ENCODE peak calls at places on chromosomes 2 and 18, in four cellular contexts. K is heart left ventricle, A is Peyer's patch, R is K562. I is an unnamed sample.

GRCh38 chr2:237968048-237968862 is 1.4 kb downstream of the UBE2F start:
- DNase-seq in A (peak; percentile 70), K (peak; percentile 51), R (peak; percentile 47), I (peak; percentile 60)

GRCh38 chr2:58594175-58594574 is 353.1 kb upstream of the FANCL start:
- DNase-seq in K (no peak), A (no peak), R (peak; percentile 55), I (no peak)

GRCh38 chr2:46066591-46066990 is 230.6 kb upstream of the EPAS1 start:
- DNase-seq in A (no peak), R (no peak), K (no peak), I (no peak)

GRCh38 chr2:120617055-120617454 is 118.6 kb upstream of the GLI2 start:
- DNase-seq in K (no peak), R (no peak), A (no peak), I (no peak)

GRCh38 chr18:69948919-69949537 is 1.4 kb upstream of the CD226 start:
- DNase-seq in R (no peak), A (peak; percentile 69), K (peak; percentile 37), I (no peak)

GRCh38 chr2:180728928-180729559 is 251.4 kb upstream of the UBE2E3 start:
- DNase-seq in R (no peak), K (no peak), A (no peak), I (no peak)

GRCh38 chr2:159228006-159228655 is 58.4 kb downstream of the WDSUB1 start:
- DNase-seq in K (no peak), A (no peak), R (no peak), I (no peak)

GRCh38 chr2:124328397-124328796 is 303.3 kb downstream of the CNTNAP5 start:
- DNase-seq in A (no peak), R (no peak), K (no peak), I (no peak)

GRCh38 chr2:54657664-54658083 is 65.8 kb upstream of the EML6 start:
- DNase-seq in K (no peak), R (peak; percentile 47), A (peak; percentile 81), I (peak; percentile 79)

GRCh38 chr2:65417509-65418085 is 14.8 kb downstream of the SPRED2 start:
- DNase-seq in R (no peak), A (no peak), K (no peak), I (no peak)

GRCh38 chr2:184302506-184302905 is 295.8 kb upstream of the ZNF804A start:
- DNase-seq in K (no peak), A (no peak), R (no peak), I (no peak)

GRCh38 chr2:228657807-228658402 is 476.4 kb upstream of the SPHKAP start:
- DNase-seq in R (no peak), A (no peak), K (no peak), I (no peak)

DNA sequence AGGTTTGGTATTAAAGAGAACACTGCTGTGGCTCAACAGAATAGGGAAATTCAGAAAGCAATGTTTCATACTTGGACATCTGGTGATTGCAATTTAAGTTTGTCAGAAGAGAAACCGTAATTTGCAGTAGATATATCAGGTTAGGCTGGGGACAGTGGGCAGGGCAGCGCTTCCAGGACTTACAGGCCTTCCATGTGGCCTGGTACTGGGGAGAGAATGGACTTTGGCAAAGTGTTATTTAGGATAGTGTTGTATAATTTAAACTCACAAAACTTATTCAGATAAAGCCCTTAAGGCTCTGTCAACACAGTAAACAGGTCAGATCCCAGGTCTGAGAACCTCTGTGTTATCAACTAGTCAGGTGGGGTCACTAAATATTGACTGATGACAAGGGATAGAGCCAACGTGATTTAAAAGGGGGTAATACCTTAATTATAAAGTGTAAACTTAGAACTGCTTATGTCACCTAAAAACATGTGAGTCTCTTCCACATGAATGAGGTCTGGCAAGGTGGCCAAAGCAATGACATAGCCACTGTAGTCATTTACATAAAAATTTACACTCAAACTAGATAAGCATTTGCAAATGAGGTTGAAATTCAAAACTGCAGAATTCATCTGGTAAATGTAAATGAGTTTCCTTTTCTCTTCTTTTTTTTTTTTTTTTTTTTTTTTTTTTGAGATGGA is 80.2 kb upstream of the DNMT3A start:
- DNase-seq in A (no peak), R (no peak), K (no peak), I (no peak)
- H3K4me3 ChIP-seq in A (peak overlapping the region; percentile 28), R (no peak overlapping the region), K (no peak overlapping the region), I (no peak overlapping the region)

DNA sequence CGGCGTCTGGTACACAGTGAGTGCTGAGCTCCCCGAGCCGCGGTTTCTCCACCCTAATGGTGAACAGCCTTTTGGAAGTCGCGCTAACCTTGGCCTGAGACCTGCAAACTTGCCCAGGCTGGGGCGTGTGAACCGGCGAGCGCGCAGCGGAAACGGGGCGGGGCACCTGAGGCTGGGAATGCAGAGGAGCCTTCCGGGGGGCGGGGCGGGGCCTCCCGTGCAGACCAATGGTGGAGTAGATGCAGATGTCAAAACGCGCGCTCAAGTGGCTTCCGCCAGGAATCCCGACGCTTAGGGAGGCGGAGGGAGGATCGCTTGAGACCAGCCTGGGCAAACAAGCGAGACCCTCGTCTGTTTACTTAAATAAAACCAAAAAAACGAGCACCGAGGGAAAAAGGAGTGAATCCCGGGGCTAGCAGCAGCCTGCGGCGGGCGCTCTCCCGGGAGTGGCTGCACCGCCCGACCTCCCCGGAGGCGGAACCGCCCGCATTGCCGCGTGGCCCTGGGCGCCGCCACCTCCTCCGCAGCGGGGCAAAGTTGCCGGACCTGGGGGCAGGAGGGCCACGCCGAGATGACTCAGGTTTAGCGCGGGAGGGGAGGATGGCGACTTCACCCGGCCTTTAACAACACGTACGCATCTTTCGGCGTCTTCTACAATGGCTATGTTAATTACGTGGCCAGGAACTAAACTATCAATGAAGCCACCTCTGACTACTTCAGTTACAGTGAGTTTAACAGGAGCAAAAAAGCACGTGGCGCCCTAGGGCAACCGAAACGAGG is 2.2 kb upstream of the RRM2 start:
- DNase-seq in A (peak; percentile 99), K (peak; percentile 94), R (peak; percentile 96), I (peak; percentile 86)
- TF ChIP-seq POLR2A in A (peak; percentile 69), K (no peak), R (peak; percentile 96), I (no peak)

GRCh38 chr2:172531309-172531708 is 24.6 kb upstream of the PDK1 start:
- DNase-seq in R (no peak), A (no peak), K (no peak), I (no peak)
- H3K4me1 ChIP-seq in R (no peaks in the 10 kb centered on the region), A (no peaks in the 10 kb centered on the region), K (no peaks in the 10 kb centered on the region), I (no peaks in the 10 kb centered on the region)

GRCh38 chr2:119293900-119294299 is 70.3 kb downstream of the STEAP3 start:
- DNase-seq in K (no peak), A (no peak), R (no peak), I (no peak)

GRCh38 chr2:119291588-119292167 is 68.0 kb downstream of the STEAP3 start:
- DNase-seq in A (no peak), R (no peak), K (no peak), I (no peak)

GRCh38 chr2:119292226-119292625 is 68.6 kb downstream of the STEAP3 start:
- DNase-seq in A (no peak), R (no peak), K (no peak), I (no peak)

GRCh38 chr2:119293254-119293653 is 69.6 kb downstream of the STEAP3 start:
- DNase-seq in K (no peak), A (no peak), R (no peak), I (no peak)

DNA sequence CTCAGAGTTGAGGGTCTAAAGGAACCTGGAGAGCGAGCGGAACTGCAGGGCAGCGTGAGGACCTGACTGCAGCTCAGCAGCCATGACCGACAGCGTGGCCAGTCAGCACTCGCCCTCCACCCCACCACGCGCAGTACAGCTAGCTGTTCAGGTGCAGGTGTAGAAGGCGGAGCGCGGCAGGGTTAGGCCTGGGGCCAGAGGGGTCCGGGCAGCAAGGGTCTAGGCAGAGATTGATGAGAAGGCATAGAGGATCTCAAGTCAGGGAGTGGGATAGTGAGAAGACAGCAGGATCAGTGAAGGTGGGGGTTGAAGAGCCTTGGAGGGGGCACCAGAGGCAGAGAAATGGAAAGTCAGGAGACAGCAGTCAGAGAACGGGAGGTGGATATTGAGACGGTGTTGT is 71.0 kb downstream of the STEAP3 start:
- DNase-seq in R (no peak), K (no peak), A (no peak), I (no peak)
- H3K4me3 ChIP-seq in R (no peak overlapping the region), K (no peak overlapping the region), A (no peak overlapping the region), I (no peak overlapping the region)

DNA sequence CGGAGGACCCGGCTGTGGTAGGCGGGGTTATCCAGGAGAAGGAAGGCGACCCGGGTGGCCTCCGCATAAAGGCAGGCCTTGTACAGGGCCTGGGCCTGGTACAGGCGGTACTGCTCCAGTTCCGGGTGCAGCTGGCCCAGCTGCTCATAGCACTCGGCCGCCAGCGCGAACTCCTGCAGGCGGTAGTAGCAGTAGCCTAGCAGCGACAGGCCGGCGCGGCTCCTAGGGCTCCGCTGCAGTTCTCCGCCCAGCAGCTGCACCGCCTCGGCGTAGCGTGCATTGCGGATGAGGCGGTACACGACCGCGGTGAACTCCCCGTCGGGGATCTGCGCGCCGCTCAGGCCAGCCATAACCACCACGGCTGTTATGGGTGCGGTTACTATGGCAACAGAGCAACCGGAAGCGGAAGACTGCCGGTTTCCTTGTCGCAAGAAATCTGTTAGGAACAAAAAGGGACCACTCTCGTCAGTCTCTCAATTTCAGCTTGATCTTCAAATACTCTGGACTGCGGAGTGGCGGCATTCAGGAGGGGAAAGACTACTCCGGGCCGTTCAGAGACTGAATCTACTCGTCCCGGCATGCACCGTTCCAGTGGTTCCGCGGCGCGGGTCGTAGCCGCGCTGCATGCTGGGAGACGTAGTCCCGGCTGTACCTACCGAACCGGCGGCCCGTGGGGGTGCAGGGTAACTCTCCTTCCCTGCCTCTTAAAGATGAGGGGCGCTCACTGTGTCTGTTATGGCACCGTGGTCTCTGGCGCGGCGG is 160.0 kb downstream of the AGPS start:
- DNase-seq in R (peak; percentile 95), A (peak; percentile 95), K (peak; percentile 88), I (peak; percentile 69)
- TF ChIP-seq POLR2A in R (peak; percentile 91), A (no peak), K (no peak), I (peak; percentile 12)